ENCODE peak calls at places on chromosomes 5 and 9, in seven cellular contexts. R is foreskin keratinocyte; X is CD8-positive, alpha-beta memory T cell; S is RWPE2; H is GM12878; G is aorta; C is thyroid gland. W is an unnamed sample.

GRCh38 chr9:109467936-109468335 is 30.2 kb downstream of the PTPN3 start:
- DNase-seq in R (no peak), H (no peak), X (no peak), G (no peak), S (no peak), C (no peak), W (no peak)

GRCh38 chr9:89419978-89420394 is 77.9 kb downstream of the SEMA4D start:
- DNase-seq in S (no peak), X (no peak), C (no peak), H (no peak), R (no peak), G (peak), W (no peak)

GRCh38 chr9:9942764-9943424 is 669.9 kb downstream of the PTPRD start:
- DNase-seq in X (peak), G (peak), H (peak), C (peak), S (no peak), R (peak), W (peak)

GRCh38 chr9:13267743-13268142 is 11.7 kb downstream of the MPDZ start:
- DNase-seq in C (no peak), R (peak), H (no peak), X (no peak), S (no peak), G (no peak), W (no peak)

GRCh38 chr9:130459941-130460340 is 15.2 kb downstream of the ASS1 start:
- DNase-seq in X (no peak), G (no peak), R (no peak), S (no peak), H (no peak), C (peak), W (no peak)

GRCh38 chr9:128470560-128470959 is 14.8 kb downstream of the ODF2 start:
- DNase-seq in R (no peak), S (no peak), G (peak), X (no peak), H (no peak), C (no peak), W (no peak)

GRCh38 chr5:15002791-15003190 is 131.2 kb upstream of the ANKH start:
- DNase-seq in X (no peak), R (no peak), C (no peak), H (no peak), S (no peak), G (no peak), W (no peak)

GRCh38 chr9:14251146-14252071 is 62.5 kb downstream of the NFIB start:
- DNase-seq in R (peak), S (peak), G (peak), C (peak), H (peak), X (no peak), W (peak)

GRCh38 chr9:33186457-33187168 is 19.5 kb upstream of the B4GALT1 start:
- DNase-seq in H (no peak), S (no peak), R (peak), X (no peak), C (no peak), G (no peak), W (no peak)

GRCh38 chr5:90134892-90135291 is 274.7 kb downstream of the CETN3 start:
- DNase-seq in R (no peak), H (no peak), X (no peak), S (no peak), C (no peak), G (peak), W (no peak)

GRCh38 chr9:4796988-4797956 is 4.5 kb downstream of the RCL1 start:
- DNase-seq in X (no peak), H (no peak), C (peak), G (no peak), S (no peak), R (no peak), W (no peak)

GRCh38 chr5:139881145-139881733 is 85.6 kb downstream of the PSD2 start:
- DNase-seq in H (no peak), X (no peak), S (no peak), G (no peak), C (no peak), R (no peak), W (no peak)

GRCh38 chr5:132681476-132681831 is 7.7 kb downstream of the IL4 start:
- DNase-seq in R (no peak), G (no peak), C (no peak), H (no peak), S (no peak), X (no peak), W (no peak)

GRCh38 chr5:891117-891836 is 1.3 kb downstream of the BRD9 start:
- DNase-seq in G (no peak), H (no peak), C (no peak), R (no peak), X (no peak), S (peak), W (no peak)

GRCh38 chr5:136036991-136037705 is 8.4 kb downstream of the TGFBI start:
- DNase-seq in H (peak), G (peak), X (peak), S (no peak), C (no peak), R (no peak), W (peak)

GRCh38 chr5:156934450-156935211 is 28.4 kb downstream of the TIMD4 start:
- DNase-seq in H (no peak), C (peak), X (peak), S (no peak), G (no peak), R (no peak), W (no peak)

DNA sequence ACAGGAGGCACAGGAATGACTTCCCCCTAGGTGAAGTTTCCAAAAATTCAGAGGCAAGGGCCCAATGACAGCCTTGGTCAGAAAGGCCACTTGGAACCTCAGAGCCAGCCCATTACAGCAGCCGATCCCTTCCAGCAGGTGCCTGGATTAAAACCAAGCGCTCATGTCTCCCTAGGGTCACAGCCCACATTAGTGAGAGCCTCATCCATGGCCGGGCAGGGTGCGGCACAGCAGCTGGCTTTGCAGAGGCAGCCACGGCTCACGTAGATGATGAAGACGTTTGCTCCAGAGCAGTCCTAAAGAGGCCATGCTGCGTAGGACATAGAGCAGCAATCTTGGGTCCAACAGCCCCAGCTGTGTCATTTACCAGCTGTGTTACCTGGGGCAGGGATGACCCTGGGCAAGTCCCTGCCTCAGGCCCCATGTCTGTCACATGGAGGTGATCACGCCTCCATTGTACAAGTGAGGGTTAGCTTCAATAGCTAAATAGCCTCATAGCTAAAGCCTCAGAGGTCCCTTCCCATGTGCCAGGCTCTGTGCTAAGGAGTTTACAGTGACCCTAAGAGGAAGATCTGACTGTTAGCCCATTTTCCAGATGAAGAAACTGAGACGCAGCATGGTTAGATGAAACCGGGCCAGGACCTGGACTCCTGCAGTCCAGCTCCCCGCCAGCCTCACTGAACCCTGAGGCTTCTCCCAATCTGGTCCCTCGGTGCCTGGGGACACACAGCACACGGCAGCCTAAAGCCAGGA is 39.2 kb downstream of the NEK6 start:
- DNase-seq in R (no peak), H (no peak), C (no peak), S (no peak), X (no peak), G (no peak), W (no peak)
- H3K27ac ChIP-seq in R (no peak), H (no peak), C (peak), S (peak), X (no peak), G (no peak), W (peak)

DNA sequence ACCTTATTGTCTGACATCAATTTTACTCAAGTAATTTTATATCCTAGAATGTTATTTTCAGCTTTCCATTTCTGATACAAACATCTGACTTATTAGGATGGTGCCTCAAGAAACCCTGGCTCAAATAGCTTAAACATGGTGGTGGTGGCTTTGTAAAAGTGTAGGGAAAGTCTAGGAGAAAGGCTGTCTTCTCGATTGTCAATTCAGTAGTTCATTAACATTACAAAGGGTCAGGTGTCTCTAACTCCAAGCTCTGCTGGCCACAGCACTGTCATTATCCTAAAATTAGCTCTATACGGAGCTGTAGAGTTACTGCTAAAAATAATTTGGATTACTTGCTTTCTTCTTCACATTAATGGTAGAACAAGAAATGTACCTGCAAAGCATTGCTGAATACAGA is 1360.1 kb upstream of the CDH6 start:
- DNase-seq in H (no peak), X (no peak), G (no peak), S (no peak), R (no peak), C (no peak), W (no peak)
- H3K27ac ChIP-seq in H (no peak), X (no peak), G (no peak), S (no peak), R (no peak), C (no peak), W (no peak)

GRCh38 chr9:85524531-85524930 is 217.2 kb downstream of the AGTPBP1 start:
- DNase-seq in C (no peak), S (no peak), R (no peak), X (no peak), G (no peak), H (no peak), W (no peak)

GRCh38 chr9:85523202-85523601 is 218.6 kb downstream of the AGTPBP1 start:
- DNase-seq in C (no peak), S (no peak), X (no peak), H (no peak), G (no peak), R (no peak), W (no peak)

GRCh38 chr9:85527331-85528015 is 214.3 kb downstream of the AGTPBP1 start:
- DNase-seq in R (no peak), C (no peak), G (no peak), H (no peak), S (no peak), X (no peak), W (no peak)

GRCh38 chr9:85521331-85522197 is 220.2 kb downstream of the AGTPBP1 start:
- DNase-seq in R (no peak), G (no peak), X (no peak), S (no peak), H (no peak), C (no peak), W (no peak)

GRCh38 chr9:85522459-85523092 is 219.2 kb downstream of the AGTPBP1 start:
- DNase-seq in H (no peak), S (no peak), X (no peak), C (peak), R (peak), G (peak), W (peak)
- H3K27ac ChIP-seq in H (no peak), S (no peak), X (no peak), C (no peak), R (no peak), G (no peak), W (no peak)

DNA sequence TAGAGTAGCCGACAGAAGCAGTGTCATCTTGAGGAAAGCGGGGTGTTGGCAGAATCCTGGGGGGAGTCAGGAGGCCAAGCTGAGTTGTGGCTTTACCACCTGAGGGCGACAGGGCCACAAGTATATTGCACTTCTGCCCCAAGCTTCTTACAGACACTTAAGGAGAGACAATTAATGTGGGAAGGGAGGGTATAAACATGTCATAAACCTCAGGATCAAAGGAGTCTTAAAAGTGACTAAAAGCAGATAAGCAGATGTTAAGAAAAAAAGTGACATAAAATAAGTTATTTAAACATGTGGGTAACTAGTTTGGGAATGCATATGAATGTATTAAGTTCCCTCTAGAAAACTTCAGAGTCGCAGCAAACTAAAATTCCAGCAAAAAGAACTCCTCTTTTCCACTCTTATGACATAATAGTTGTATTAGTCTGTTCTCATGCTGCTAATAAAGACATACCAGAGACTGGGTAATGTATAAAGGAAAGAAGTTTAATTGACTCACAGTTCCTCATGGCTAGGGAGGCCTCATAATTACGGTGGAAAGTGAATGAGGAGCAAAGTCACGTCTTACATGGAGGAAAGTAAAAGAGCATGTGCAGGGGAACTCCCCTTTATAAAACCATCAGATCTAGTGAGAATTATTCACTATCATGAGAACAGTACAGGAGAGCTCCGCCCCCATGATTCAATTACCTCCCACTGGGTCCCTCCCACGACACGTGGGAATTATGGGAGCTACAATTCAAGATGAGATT is 63.8 kb downstream of the ERAP1 start:
- DNase-seq in X (no peak), H (no peak), S (no peak), R (no peak), G (no peak), C (no peak), W (no peak)
- H3K27ac ChIP-seq in X (no peak), H (no peak), S (peak), R (no peak), G (no peak), C (peak), W (no peak)

DNA sequence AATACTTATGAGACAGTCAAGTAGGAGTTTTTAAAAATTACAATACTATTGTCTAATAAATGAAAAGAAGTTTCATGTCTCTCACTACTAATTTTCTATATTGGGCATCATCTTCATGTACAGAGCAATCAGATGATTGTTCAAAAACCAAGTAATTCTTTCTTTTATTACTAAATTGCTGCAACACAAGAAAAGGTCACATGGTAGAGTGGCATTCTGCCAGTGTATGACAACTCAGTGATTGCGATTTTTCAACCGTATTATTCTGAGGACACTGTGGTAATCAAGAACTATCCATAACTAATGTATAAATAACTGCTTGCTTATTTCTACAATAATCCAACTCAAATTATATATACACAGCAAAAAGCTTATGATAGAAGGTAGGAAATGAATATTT is 96.7 kb upstream of the GRHPR start:
- DNase-seq in G (no peak), S (no peak), X (no peak), C (peak), H (no peak), R (no peak), W (no peak)
- H3K27ac ChIP-seq in G (no peak), S (no peak), X (no peak), C (no peak), H (peak), R (no peak), W (no peak)

GRCh38 chr9:2727966-2728613 is 10.8 kb downstream of the KCNV2 start:
- DNase-seq in X (no peak), G (no peak), R (peak), C (peak), H (peak), S (no peak), W (no peak)

GRCh38 chr9:2726620-2727335 is 9.5 kb downstream of the KCNV2 start:
- DNase-seq in R (peak), C (no peak), S (no peak), H (no peak), X (no peak), G (no peak), W (no peak)

GRCh38 chr9:2729721-2730120 is 12.4 kb downstream of the KCNV2 start:
- DNase-seq in X (no peak), C (no peak), G (no peak), R (no peak), S (no peak), H (no peak), W (no peak)

GRCh38 chr9:2730971-2731370 is 13.7 kb downstream of the KCNV2 start:
- DNase-seq in C (no peak), S (no peak), G (no peak), H (no peak), X (no peak), R (no peak), W (no peak)

GRCh38 chr9:2729003-2729402 is 11.7 kb downstream of the KCNV2 start:
- DNase-seq in X (no peak), G (no peak), S (no peak), R (no peak), H (no peak), C (no peak), W (no peak)
- H3K27ac ChIP-seq in X (no peak), G (no peak), S (no peak), R (no peak), H (no peak), C (no peak), W (no peak)

GRCh38 chr5:124867064-124867707 is 120.7 kb upstream of the ZNF608 start:
- DNase-seq in C (no peak), X (no peak), G (no peak), R (peak), S (no peak), H (no peak), W (no peak)
- H3K27ac ChIP-seq in C (no peak), X (no peak), G (no peak), R (no peak), S (no peak), H (no peak), W (no peak)

GRCh38 chr9:16179566-16179965 is 626.7 kb downstream of the CCDC171 start:
- DNase-seq in S (no peak), C (no peak), R (no peak), G (no peak), X (no peak), H (no peak), W (no peak)
- H3K27ac ChIP-seq in S (no peak), C (no peak), R (no peak), G (no peak), X (no peak), H (no peak), W (no peak)

GRCh38 chr9:136901516-136902258 is 15.4 kb downstream of the TRAF2 start:
- DNase-seq in X (peak), H (peak), C (peak), S (peak), G (no peak), R (peak), W (no peak)

GRCh38 chr9:136900988-136901515 is 14.7 kb downstream of the TRAF2 start:
- DNase-seq in G (no peak), C (peak), R (no peak), S (no peak), H (no peak), X (no peak), W (peak)

GRCh38 chr9:136902259-136902821 is 16.0 kb downstream of the TRAF2 start:
- DNase-seq in C (peak), R (peak), G (peak), H (peak), S (peak), X (peak), W (peak)

GRCh38 chr9:136900556-136900955 is 14.2 kb downstream of the TRAF2 start:
- DNase-seq in G (no peak), X (no peak), R (no peak), H (no peak), S (no peak), C (no peak), W (no peak)

GRCh38 chr9:136903041-136903554 is 16.8 kb downstream of the TRAF2 start:
- DNase-seq in C (peak), X (no peak), G (peak), H (no peak), S (no peak), R (no peak), W (no peak)
- H3K27ac ChIP-seq in C (peak), X (peak), G (no peak), H (peak), S (no peak), R (peak), W (peak)

GRCh38 chr9:133235549-133236222 is 26.6 kb upstream of the OBP2B start:
- DNase-seq in C (no peak), G (no peak), S (no peak), R (no peak), X (no peak), H (no peak), W (no peak)

GRCh38 chr9:133236291-133237071 is 27.4 kb upstream of the OBP2B start:
- DNase-seq in C (peak), H (no peak), G (no peak), R (no peak), X (no peak), S (no peak), W (no peak)

GRCh38 chr9:133238272-133238850 is 29.3 kb upstream of the OBP2B start:
- DNase-seq in R (no peak), X (no peak), H (no peak), C (peak), S (no peak), G (peak), W (peak)

GRCh38 chr9:133238851-133239532 is 29.9 kb upstream of the OBP2B start:
- DNase-seq in H (no peak), X (peak), R (peak), S (no peak), G (peak), C (peak), W (peak)

GRCh38 chr9:133237271-133237731 is 28.3 kb upstream of the OBP2B start:
- DNase-seq in C (peak), R (peak), H (no peak), X (no peak), S (no peak), G (no peak), W (no peak)
- H3K27ac ChIP-seq in C (peak), R (peak), H (no peak), X (no peak), S (no peak), G (no peak), W (peak)